ENCODE peak calls at places on chromosomes 11 and 22, in five cellular contexts. F is K562, B is SK-N-SH, O is GM12878, L is HepG2. Y is an unnamed sample.

GRCh38 chr11:102572537-102573220 is 42.1 kb upstream of the MMP7 start:
- DNase-seq in F (no peak), B (no peak), O (no peak), L (no peak), Y (peak; percentile 7)

GRCh38 chr11:95549276-95549675 is 240.3 kb downstream of the FAM76B start:
- DNase-seq in F (no peak), B (no peak), O (no peak), L (no peak), Y (no peak)

GRCh38 chr11:21037836-21038235 is 368.4 kb downstream of the NELL1 start:
- DNase-seq in F (no peak), B (no peak), O (no peak), L (no peak), Y (no peak)

GRCh38 chr22:44661070-44661469 is 40.9 kb upstream of the PRR5 start:
- DNase-seq in F (no peak), B (peak; percentile 2), O (no peak), L (no peak), Y (no peak)

GRCh38 chr11:59556883-59557205 is 45.5 kb downstream of the OR4D9 start:
- DNase-seq in F (no peak), B (peak; percentile 20), O (no peak), L (peak; percentile 48), Y (no peak)

GRCh38 chr22:37377927-37378326 is 49.4 kb downstream of the ELFN2 start:
- DNase-seq in F (no peak), B (no peak), O (no peak), L (no peak), Y (no peak)

GRCh38 chr11:106172389-106172991 is 95.0 kb downstream of the AASDHPPT start:
- DNase-seq in F (no peak), B (peak; percentile 21), O (no peak), L (no peak), Y (no peak)

GRCh38 chr11:106087815-106088435 is 10.5 kb downstream of the AASDHPPT start:
- DNase-seq in F (no peak), B (peak; percentile 15), O (no peak), L (peak; percentile 62), Y (peak; percentile 65)

GRCh38 chr22:23120415-23120899 is 21.3 kb downstream of the RSPH14 start:
- DNase-seq in F (peak; percentile 61), B (no peak), O (no peak), L (no peak), Y (no peak)

GRCh38 chr22:21663738-21664137 is 2.1 kb upstream of the PPIL2 start:
- DNase-seq in F (no peak), B (no peak), O (no peak), L (no peak), Y (no peak)

GRCh38 chr11:59822989-59823566 is 12.5 kb upstream of the MRPL16 start:
- DNase-seq in F (peak; percentile 42), B (peak; percentile 53), O (no peak), L (peak; percentile 63), Y (peak; percentile 53)

GRCh38 chr11:65121865-65122696 is at the start of the genes FAU and MRPL49:
- DNase-seq in F (peak; percentile 90), B (peak; percentile 96), O (peak; percentile 95), L (peak; percentile 93), Y (peak; percentile 96)

GRCh38 chr11:28981331-28981865 is 873.2 kb downstream of the METTL15 start:
- DNase-seq in F (no peak), B (no peak), O (no peak), L (no peak), Y (peak; percentile 31)

GRCh38 chr11:66081505-66081904 is 11.4 kb downstream of the PACS1 start:
- DNase-seq in F (no peak), B (no peak), O (no peak), L (no peak), Y (no peak)

GRCh38 chr11:92376680-92377079 is 152.1 kb downstream of the FAT3 start:
- DNase-seq in F (no peak), B (no peak), O (no peak), L (no peak), Y (no peak)

GRCh38 chr11:31802609-31802989 is 8.5 kb downstream of the PAX6 start:
- DNase-seq in F (no peak), B (peak; percentile 35), O (no peak), L (no peak), Y (no peak)

GRCh38 chr11:73205666-73206343 is 12.3 kb upstream of the P2RY2 start:
- DNase-seq in F (no peak), B (no peak), O (no peak), L (no peak), Y (no peak)

GRCh38 chr22:19430890-19431541 is 517 bp downstream of the HIRA start:
- DNase-seq in F (no peak), B (peak; percentile 62), O (no peak), L (peak; percentile 39), Y (peak; percentile 19)

GRCh38 chr11:37963440-37963839 is 1365.4 kb upstream of the RAG2 start:
- DNase-seq in F (no peak), B (no peak), O (no peak), L (no peak), Y (no peak)

GRCh38 chr22:20319041-20319744 is 667 bp downstream of the DGCR6L start:
- DNase-seq in F (peak; percentile 71), B (peak; percentile 43), O (no peak), L (no peak), Y (no peak)

GRCh38 chr11:108786281-108786990 is 121.6 kb downstream of the DDX10 start:
- DNase-seq in F (no peak), B (no peak), O (no peak), L (no peak), Y (no peak)

GRCh38 chr11:12418019-12418611 is 40.7 kb downstream of the PARVA start:
- DNase-seq in F (no peak), B (no peak), O (no peak), L (no peak), Y (peak; percentile 57)

GRCh38 chr11:47272706-47273105 is 2.8 kb downstream of the MADD start:
- DNase-seq in F (no peak), B (no peak), O (no peak), L (no peak), Y (peak; percentile 30)

GRCh38 chr11:88482871-88483301 is 145.3 kb upstream of the CTSC start:
- DNase-seq in F (no peak), B (no peak), O (no peak), L (no peak), Y (peak; percentile 65)

GRCh38 chr11:60816590-60817157 is 25.2 kb upstream of the CCDC86 start:
- DNase-seq in F (no peak), B (no peak), O (no peak), L (no peak), Y (no peak)

DNA sequence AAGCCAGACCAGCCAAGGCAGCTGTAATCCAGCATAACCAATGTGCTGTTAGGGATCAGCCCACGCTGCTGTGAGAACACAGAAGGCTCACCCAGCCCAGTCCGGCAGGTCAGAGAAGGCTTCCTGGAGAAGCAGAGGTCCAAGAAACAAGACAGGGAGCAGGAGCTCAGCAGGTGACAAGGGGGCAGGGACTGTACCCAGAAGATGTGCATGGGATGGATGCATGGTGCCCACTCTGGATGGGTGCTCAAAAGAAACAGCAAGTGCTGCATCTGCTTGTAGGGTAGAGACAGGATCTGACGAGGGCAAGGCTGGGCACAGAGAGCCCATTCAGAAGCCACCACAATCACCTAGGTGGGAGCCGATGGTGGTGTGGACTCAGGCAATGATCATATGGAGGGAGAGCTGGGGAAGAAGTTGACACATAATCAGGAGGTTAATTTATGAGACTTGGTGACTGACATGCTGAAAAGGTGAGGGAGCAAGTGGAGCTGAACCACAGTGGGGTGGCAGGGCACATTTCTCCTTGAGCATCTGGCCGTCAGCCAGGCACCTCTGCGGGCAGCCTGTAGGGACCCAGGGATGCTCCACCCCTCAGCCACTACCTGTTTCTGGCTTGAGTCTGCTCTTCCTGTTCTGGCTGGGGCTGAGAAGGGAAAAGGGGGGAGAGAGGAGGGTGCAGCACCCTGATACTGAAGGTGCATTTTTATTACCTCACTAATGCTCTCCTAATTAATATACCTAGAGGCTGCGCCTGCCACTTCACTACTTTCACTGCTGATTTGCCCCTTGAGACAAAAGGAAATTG is 102.4 kb upstream of the DRD2 start:
- DNase-seq in F (no peak), B (peak; percentile 44), O (no peak), L (no peak), Y (no peak)
- TF ChIP-seq MXI1 in F (no peak), B (no peak), O (no peak), L (no peak), Y (no peak)

DNA sequence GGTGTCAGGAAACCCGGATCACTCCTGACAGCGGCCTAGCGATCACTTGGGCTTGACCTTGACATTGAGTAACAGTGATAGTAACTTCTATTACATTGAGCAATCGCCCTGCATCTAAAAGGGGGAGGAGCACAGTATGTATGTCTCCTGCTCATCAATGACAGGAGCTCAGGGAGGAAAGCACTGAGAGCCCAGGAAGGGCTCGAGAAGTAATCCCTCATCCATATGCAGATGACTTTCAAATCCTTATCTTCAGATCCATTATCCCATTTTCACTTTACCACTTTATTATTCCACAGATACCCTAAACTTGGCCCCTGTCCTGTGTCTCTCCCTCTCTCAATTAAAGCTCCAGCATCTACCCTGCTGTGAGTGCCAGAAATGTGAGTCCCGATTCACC is 47.8 kb downstream of the ABTB2 start:
- DNase-seq in F (no peak), B (no peak), O (no peak), L (peak; percentile 38), Y (no peak)
- H3K4me2 ChIP-seq in F (no peak overlapping the region), B (no peak overlapping the region), O (no peak overlapping the region), L (peak overlapping the region; percentile 53), Y (no peak overlapping the region)

GRCh38 chr11:69437876-69438205 is 43.6 kb upstream of the LINC01488 start:
- DNase-seq in F (no peak), B (no peak), O (no peak), L (no peak), Y (no peak)

GRCh38 chr11:69436041-69436982 is 45.2 kb upstream of the LINC01488 start:
- DNase-seq in F (no peak), B (no peak), O (no peak), L (no peak), Y (no peak)

GRCh38 chr11:69438286-69438920 is 43.1 kb upstream of the LINC01488 start:
- DNase-seq in F (no peak), B (no peak), O (no peak), L (no peak), Y (no peak)

GRCh38 chr11:69435161-69435990 is 46.1 kb upstream of the LINC01488 start:
- DNase-seq in F (no peak), B (no peak), O (no peak), L (no peak), Y (no peak)

GRCh38 chr11:69437001-69437875 is 44.2 kb upstream of the LINC01488 start:
- DNase-seq in F (no peak), B (no peak), O (no peak), L (peak; percentile 82), Y (no peak)
- TF ChIP-seq MXI1 in F (no peak), B (no peak), O (no peak), L (no peak), Y (no peak)

DNA sequence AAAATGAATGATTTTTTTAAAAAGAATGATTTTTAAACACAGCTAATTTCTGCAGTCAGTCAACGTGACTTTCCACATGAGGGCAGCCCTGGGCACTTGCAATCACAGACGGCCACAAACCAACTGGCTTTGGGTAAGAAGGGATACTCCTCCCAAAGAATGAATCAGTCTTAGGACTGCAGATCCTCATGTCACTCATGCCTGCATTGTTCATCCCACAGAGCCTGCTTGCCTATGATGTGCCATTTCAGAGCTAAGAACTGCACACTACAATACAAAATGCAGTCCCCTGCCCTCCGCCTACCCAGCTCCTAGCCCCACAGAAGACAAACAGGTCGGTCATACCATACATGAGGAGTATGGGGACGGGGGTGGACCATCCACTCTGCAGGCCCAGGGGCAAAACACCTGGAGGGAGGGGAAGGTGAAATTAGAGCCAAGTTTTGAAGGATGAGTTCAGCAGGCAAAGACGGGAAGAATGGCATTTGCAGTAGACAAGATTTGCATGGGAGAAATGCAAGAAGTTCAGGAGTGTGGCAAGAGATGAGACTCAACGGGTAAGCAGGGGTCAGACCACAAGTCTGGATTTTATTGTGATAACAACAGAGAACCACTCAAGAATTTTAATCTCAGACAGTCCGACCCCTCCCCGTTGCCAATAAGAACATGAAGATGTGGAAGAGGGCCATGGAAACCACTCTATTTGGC is 24.7 kb downstream of the PACSIN2 start:
- DNase-seq in F (no peak), B (no peak), O (no peak), L (peak; percentile 45), Y (peak; percentile 89)
- H3K4me2 ChIP-seq in F (no peak overlapping the region), B (peak overlapping the region; percentile 71), O (no peak overlapping the region), L (no peak overlapping the region), Y (peak overlapping the region; percentile 21)

Y was measured in IMR-90.